ENCODE peak calls at places on chromosome X, in seven cellular contexts. U is GM10248, J is foreskin fibroblast, E is RWPE2, T is OCI-LY7, L is fibroblast of mammary gland, O is BJ. A is an unnamed sample.

GRCh38 chrX:132842839-132843238 is 115.6 kb downstream of the HS6ST2 start:
- DNase-seq in J (no peak), L (no peak), T (no peak), U (no peak), O (no peak), E (no peak), A (no peak)

GRCh38 chrX:46573331-46573895 is at the start of gene CHST7:
- DNase-seq in U (peak), J (peak), O (no peak), E (peak), T (peak), L (peak), A (peak)

GRCh38 chrX:22527302-22527701 is 254.6 kb downstream of the CBLL2 start:
- DNase-seq in J (no peak), E (no peak), O (no peak), L (no peak), U (no peak), T (no peak), A (no peak)

GRCh38 chrX:72409993-72410392 is 104.3 kb upstream of the CITED1 start:
- DNase-seq in T (no peak), J (no peak), U (no peak), O (no peak), L (no peak), E (no peak), A (no peak)

GRCh38 chrX:118373538-118373937 is 27.6 kb downstream of the WDR44 start:
- DNase-seq in O (no peak), T (no peak), E (no peak), U (no peak), J (no peak), L (no peak), A (no peak)

GRCh38 chrX:149453911-149454820 is 50.9 kb downstream of the IDS start:
- DNase-seq in L (peak), J (peak), E (no peak), T (no peak), O (peak), U (no peak), A (no peak)

GRCh38 chrX:24085133-24085532 is 30.4 kb downstream of the EIF2S3 start:
- DNase-seq in T (no peak), J (no peak), E (no peak), U (no peak), L (no peak), O (no peak), A (no peak)

GRCh38 chrX:119477812-119478232 is 9.6 kb downstream of the SLC25A5 start:
- DNase-seq in U (no peak), L (peak), T (no peak), E (no peak), O (peak), J (peak), A (peak)

GRCh38 chrX:68084765-68085164 is 348.5 kb downstream of the OPHN1 start:
- DNase-seq in T (no peak), E (no peak), U (no peak), O (peak), J (peak), L (peak), A (no peak)

GRCh38 chrX:71017396-71017939 is 50.7 kb downstream of the SNX12 start:
- DNase-seq in E (no peak), T (no peak), U (no peak), J (no peak), O (peak), L (no peak), A (peak)

GRCh38 chrX:119784747-119785446 is 6.5 kb downstream of the RPL39 start:
- DNase-seq in L (peak), E (no peak), U (peak), J (peak), T (peak), O (no peak), A (peak)

GRCh38 chrX:134682081-134682480 is 23.8 kb upstream of the PLAC1 start:
- DNase-seq in E (no peak), T (no peak), O (no peak), L (no peak), U (no peak), J (peak), A (no peak)

GRCh38 chrX:77014655-77015377 is 432.4 kb upstream of the FGF16 start:
- DNase-seq in T (peak), J (no peak), L (no peak), O (no peak), U (no peak), E (no peak), A (no peak)

GRCh38 chrX:150517303-150517896 is 51.0 kb upstream of the MTM1 start:
- DNase-seq in J (peak), L (peak), T (no peak), O (peak), U (no peak), E (no peak), A (no peak)

GRCh38 chrX:86141786-86142185 is 6.5 kb upstream of the DACH2 start:
- DNase-seq in J (no peak), O (no peak), U (no peak), E (no peak), T (no peak), L (no peak), A (no peak)

GRCh38 chrX:75155830-75156525 is at the start of gene ABCB7:
- DNase-seq in E (no peak), O (peak), L (peak), J (peak), T (peak), U (peak), A (peak)

GRCh38 chrX:150696836-150697235 is 3.6 kb downstream of the MTMR1 start:
- DNase-seq in L (no peak), J (no peak), O (no peak), U (no peak), E (no peak), T (peak), A (no peak)

GRCh38 chrX:67612231-67612630 is 68.4 kb downstream of the AR start:
- DNase-seq in O (no peak), T (no peak), L (peak), U (no peak), J (peak), E (no peak), A (peak)

GRCh38 chrX:153948847-153949819 is 4.7 kb upstream of the RENBP start:
- DNase-seq in T (no peak), L (no peak), O (no peak), E (no peak), J (no peak), U (no peak), A (no peak)

GRCh38 chrX:9207142-9207541 is 173.2 kb upstream of the FAM9B start:
- DNase-seq in E (no peak), L (peak), T (no peak), J (peak), O (no peak), U (no peak), A (no peak)

GRCh38 chrX:3428762-3429161 is 82.3 kb upstream of the MXRA5 start:
- DNase-seq in O (no peak), L (peak), J (no peak), E (no peak), T (no peak), U (no peak), A (no peak)

GRCh38 chrX:41335590-41336331 is 1.8 kb downstream of the DDX3X start:
- DNase-seq in E (no peak), O (no peak), U (no peak), L (peak), J (peak), T (no peak), A (peak)

GRCh38 chrX:108732630-108733321 is 3.6 kb downstream of the IRS4 start:
- DNase-seq in O (no peak), L (no peak), J (peak), E (no peak), T (no peak), U (peak), A (no peak)

GRCh38 chrX:78029663-78030062 is 60.2 kb upstream of the PGAM4 start:
- DNase-seq in J (peak), O (no peak), E (no peak), T (peak), L (peak), U (peak), A (peak)

GRCh38 chrX:66163849-66164401 is at the start of gene HEPH:
- DNase-seq in O (no peak), L (peak), T (no peak), U (peak), J (peak), E (no peak), A (no peak)

GRCh38 chrX:134548257-134548732 is 88.3 kb downstream of the HPRT1 start:
- DNase-seq in E (no peak), O (no peak), T (peak), U (peak), J (no peak), L (peak), A (no peak)

GRCh38 chrX:18702362-18703195 is 4.9 kb upstream of the PPEF1 start:
- DNase-seq in T (no peak), O (peak), E (no peak), J (peak), L (peak), U (no peak), A (peak)

GRCh38 chrX:10620121-10620699 is at the start of gene MID1:
- DNase-seq in L (peak), E (peak), O (no peak), T (no peak), U (peak), J (peak), A (peak)

GRCh38 chrX:48102874-48103374 is 27.5 kb upstream of the SPACA5B start:
- DNase-seq in J (no peak), E (no peak), T (no peak), L (no peak), U (no peak), O (no peak), A (no peak)

GRCh38 chrX:44872319-44872816 is 620 bp upstream of the KDM6A start:
- DNase-seq in O (no peak), L (peak), T (no peak), U (peak), J (peak), E (no peak), A (no peak)

GRCh38 chrX:2434270-2434669 is 66.5 kb downstream of the DHRSX start:
- DNase-seq in U (no peak), E (no peak), T (no peak), L (no peak), J (no peak), O (no peak), A (no peak)

GRCh38 chrX:53244610-53245009 is 19.6 kb upstream of the KDM5C start:
- DNase-seq in O (no peak), T (no peak), L (no peak), E (no peak), J (peak), U (no peak), A (no peak)
- TF ChIP-seq CTCF in O (no peak), T (peak), L (peak), E (peak), J (no peak), U (no peak), A (peak)

GRCh38 chrX:40174594-40175415 is 77.0 kb upstream of the BCOR start:
- DNase-seq in L (no peak), O (no peak), J (peak), E (no peak), U (no peak), T (peak), A (peak)

GRCh38 chrX:40172980-40173661 is 75.4 kb upstream of the BCOR start:
- DNase-seq in O (no peak), E (no peak), J (no peak), T (peak), L (no peak), U (no peak), A (no peak)

GRCh38 chrX:40172169-40172979 is 74.6 kb upstream of the BCOR start:
- DNase-seq in E (no peak), T (peak), L (peak), J (peak), O (no peak), U (peak), A (peak)

GRCh38 chrX:40175416-40176255 is 77.9 kb upstream of the BCOR start:
- DNase-seq in J (peak), O (no peak), L (peak), T (peak), E (no peak), U (peak), A (peak)

GRCh38 chrX:40173662-40174593 is 76.2 kb upstream of the BCOR start:
- DNase-seq in T (peak), U (no peak), L (no peak), O (no peak), E (no peak), J (peak), A (peak)
- TF ChIP-seq CTCF in T (peak), U (no peak), L (no peak), O (peak), E (peak), J (no peak), A (no peak)

GRCh38 chrX:140141444-140142029 is 176.2 kb upstream of the CXorf66 start:
- DNase-seq in O (no peak), T (peak), U (peak), L (peak), E (no peak), J (peak), A (peak)
- TF ChIP-seq CTCF in O (peak), T (peak), U (peak), L (peak), E (peak), J (peak), A (peak)

DNA sequence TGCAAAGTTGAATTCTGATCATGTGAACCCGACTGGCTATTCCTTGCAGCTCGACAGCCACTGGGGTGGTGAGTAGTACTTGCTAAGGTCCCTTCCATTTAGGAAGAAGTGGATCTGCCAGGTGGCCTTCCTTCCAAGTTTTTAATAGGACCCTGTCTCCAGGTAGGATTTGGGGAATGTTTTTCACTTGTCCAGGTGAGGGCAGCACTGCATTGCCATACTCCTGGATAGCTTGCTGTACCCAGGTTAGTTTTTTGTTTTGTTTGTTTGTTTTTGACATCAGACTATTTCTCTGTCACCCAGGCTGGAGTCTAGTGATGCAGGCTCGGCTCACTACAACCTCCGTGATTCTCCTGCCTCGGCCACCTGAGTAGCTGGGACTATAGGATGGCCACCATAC is 29.8 kb downstream of the SAGE1 start:
- DNase-seq in U (no peak), E (no peak), L (no peak), J (no peak), T (peak), O (no peak), A (peak)
- TF ChIP-seq CTCF in U (peak), E (peak), L (peak), J (no peak), T (peak), O (no peak), A (peak)

GRCh38 chrX:138745215-138745614 is 33.7 kb upstream of the FGF13 start:
- DNase-seq in T (peak), U (peak), E (no peak), J (peak), L (peak), O (no peak), A (peak)

GRCh38 chrX:138748480-138748879 is 37.0 kb upstream of the FGF13 start:
- DNase-seq in E (no peak), J (peak), T (peak), O (no peak), L (peak), U (no peak), A (no peak)
- TF ChIP-seq CTCF in E (peak), J (peak), T (peak), O (peak), L (peak), U (peak), A (peak)

GRCh38 chrX:56793533-56794320 is 64.7 kb downstream of the NBDY start:
- DNase-seq in J (peak), U (no peak), E (no peak), T (no peak), L (peak), O (no peak), A (no peak)
- TF ChIP-seq CTCF in J (no peak), U (no peak), E (no peak), T (no peak), L (no peak), O (no peak), A (no peak)

GRCh38 chrX:39152106-39152649 is 350.9 kb downstream of the MID1IP1 start:
- DNase-seq in L (peak), T (peak), J (peak), E (no peak), U (peak), O (no peak), A (no peak)
- TF ChIP-seq CTCF in L (peak), T (peak), J (peak), E (peak), U (peak), O (peak), A (peak)